ENCODE peak calls at places on chromosome X, in six cellular contexts. One of them, this sample, is unnamed.

GRCh38 chrX:69069876-69070275 is 95.4 kb downstream of the PJA1 start:
- DNase-seq in kidney tubule cell: no peak
- DNase-seq in activated naive CD8-positive, alpha-beta T cell treated with anti-CD3 and anti-CD28 coated beads, Interleukin-2, amount 50 U/mL, for 24 hours: no peak
- DNase-seq in fibroblast of the conjunctiva: no peak
- DNase-seq in body of pancreas: no peak
- DNase-seq in astrocyte of the hippocampus: no peak
- DNase-seq in this sample: no peak

GRCh38 chrX:69050051-69050785 is 115.0 kb downstream of the PJA1 start:
- DNase-seq in astrocyte of the hippocampus: no peak
- DNase-seq in kidney tubule cell: no peak
- DNase-seq in fibroblast of the conjunctiva: no peak
- DNase-seq in activated naive CD8-positive, alpha-beta T cell treated with anti-CD3 and anti-CD28 coated beads, Interleukin-2, amount 50 U/mL, for 24 hours: no peak
- DNase-seq in body of pancreas: no peak
- DNase-seq in this sample: no peak

GRCh38 chrX:9312922-9313867 is 151.7 kb upstream of the TBL1X start:
- DNase-seq in kidney tubule cell: peak
- DNase-seq in activated naive CD8-positive, alpha-beta T cell treated with anti-CD3 and anti-CD28 coated beads, Interleukin-2, amount 50 U/mL, for 24 hours: peak
- DNase-seq in astrocyte of the hippocampus: no peak
- DNase-seq in fibroblast of the conjunctiva: no peak
- DNase-seq in body of pancreas: peak
- DNase-seq in this sample: no peak

GRCh38 chrX:19462879-19463278 is 52.4 kb downstream of the MAP3K15 start:
- DNase-seq in fibroblast of the conjunctiva: no peak
- DNase-seq in astrocyte of the hippocampus: no peak
- DNase-seq in kidney tubule cell: no peak
- DNase-seq in body of pancreas: no peak
- DNase-seq in activated naive CD8-positive, alpha-beta T cell treated with anti-CD3 and anti-CD28 coated beads, Interleukin-2, amount 50 U/mL, for 24 hours: no peak
- DNase-seq in this sample: no peak

GRCh38 chrX:101206471-101206870 is 13.1 kb upstream of the DRP2 start:
- DNase-seq in astrocyte of the hippocampus: peak
- DNase-seq in body of pancreas: no peak
- DNase-seq in activated naive CD8-positive, alpha-beta T cell treated with anti-CD3 and anti-CD28 coated beads, Interleukin-2, amount 50 U/mL, for 24 hours: no peak
- DNase-seq in kidney tubule cell: peak
- DNase-seq in fibroblast of the conjunctiva: no peak
- DNase-seq in this sample: no peak

GRCh38 chrX:153924149-153924861 is 1.8 kb downstream of the ARHGAP4 start:
- DNase-seq in body of pancreas: no peak
- DNase-seq in kidney tubule cell: peak
- DNase-seq in activated naive CD8-positive, alpha-beta T cell treated with anti-CD3 and anti-CD28 coated beads, Interleukin-2, amount 50 U/mL, for 24 hours: no peak
- DNase-seq in fibroblast of the conjunctiva: peak
- DNase-seq in astrocyte of the hippocampus: no peak
- DNase-seq in this sample: peak

GRCh38 chrX:19303216-19303880 is 40.4 kb upstream of the PDHA1 start:
- DNase-seq in astrocyte of the hippocampus: peak
- DNase-seq in activated naive CD8-positive, alpha-beta T cell treated with anti-CD3 and anti-CD28 coated beads, Interleukin-2, amount 50 U/mL, for 24 hours: no peak
- DNase-seq in fibroblast of the conjunctiva: peak
- DNase-seq in kidney tubule cell: peak
- DNase-seq in body of pancreas: no peak
- DNase-seq in this sample: no peak

GRCh38 chrX:102846544-102847236 is 90.4 kb upstream of the RAB40AL start:
- DNase-seq in activated naive CD8-positive, alpha-beta T cell treated with anti-CD3 and anti-CD28 coated beads, Interleukin-2, amount 50 U/mL, for 24 hours: no peak
- DNase-seq in body of pancreas: no peak
- DNase-seq in astrocyte of the hippocampus: peak
- DNase-seq in fibroblast of the conjunctiva: no peak
- DNase-seq in kidney tubule cell: peak
- DNase-seq in this sample: no peak

GRCh38 chrX:86021652-86022289 is 25.6 kb downstream of the CHM start:
- DNase-seq in astrocyte of the hippocampus: no peak
- DNase-seq in activated naive CD8-positive, alpha-beta T cell treated with anti-CD3 and anti-CD28 coated beads, Interleukin-2, amount 50 U/mL, for 24 hours: no peak
- DNase-seq in kidney tubule cell: no peak
- DNase-seq in fibroblast of the conjunctiva: no peak
- DNase-seq in body of pancreas: no peak
- DNase-seq in this sample: no peak

GRCh38 chrX:105458846-105459245 is 238.4 kb upstream of the TEX13A start:
- DNase-seq in activated naive CD8-positive, alpha-beta T cell treated with anti-CD3 and anti-CD28 coated beads, Interleukin-2, amount 50 U/mL, for 24 hours: no peak
- DNase-seq in body of pancreas: no peak
- DNase-seq in astrocyte of the hippocampus: peak
- DNase-seq in kidney tubule cell: no peak
- DNase-seq in fibroblast of the conjunctiva: no peak
- DNase-seq in this sample: no peak

GRCh38 chrX:139559383-139560042 is 29.0 kb downstream of the F9 start:
- DNase-seq in body of pancreas: peak
- DNase-seq in activated naive CD8-positive, alpha-beta T cell treated with anti-CD3 and anti-CD28 coated beads, Interleukin-2, amount 50 U/mL, for 24 hours: no peak
- DNase-seq in fibroblast of the conjunctiva: peak
- DNase-seq in astrocyte of the hippocampus: peak
- DNase-seq in kidney tubule cell: peak
- DNase-seq in this sample: no peak

GRCh38 chrX:44451056-44451455 is 91.6 kb downstream of the FUNDC1 start:
- DNase-seq in kidney tubule cell: no peak
- DNase-seq in body of pancreas: no peak
- DNase-seq in fibroblast of the conjunctiva: no peak
- DNase-seq in astrocyte of the hippocampus: peak
- DNase-seq in activated naive CD8-positive, alpha-beta T cell treated with anti-CD3 and anti-CD28 coated beads, Interleukin-2, amount 50 U/mL, for 24 hours: no peak
- DNase-seq in this sample: no peak

GRCh38 chrX:107602694-107603239 is 25.5 kb upstream of the PRPS1 start:
- DNase-seq in body of pancreas: no peak
- DNase-seq in kidney tubule cell: no peak
- DNase-seq in astrocyte of the hippocampus: no peak
- DNase-seq in fibroblast of the conjunctiva: no peak
- DNase-seq in activated naive CD8-positive, alpha-beta T cell treated with anti-CD3 and anti-CD28 coated beads, Interleukin-2, amount 50 U/mL, for 24 hours: no peak
- DNase-seq in this sample: no peak

GRCh38 chrX:74015379-74016019 is 288.5 kb upstream of the ZCCHC13 start:
- DNase-seq in kidney tubule cell: peak
- DNase-seq in astrocyte of the hippocampus: peak
- DNase-seq in activated naive CD8-positive, alpha-beta T cell treated with anti-CD3 and anti-CD28 coated beads, Interleukin-2, amount 50 U/mL, for 24 hours: peak
- DNase-seq in body of pancreas: peak
- DNase-seq in fibroblast of the conjunctiva: peak
- DNase-seq in this sample: no peak

GRCh38 chrX:7283741-7284140 is 135.8 kb upstream of the PUDP start:
- DNase-seq in fibroblast of the conjunctiva: no peak
- DNase-seq in body of pancreas: no peak
- DNase-seq in activated naive CD8-positive, alpha-beta T cell treated with anti-CD3 and anti-CD28 coated beads, Interleukin-2, amount 50 U/mL, for 24 hours: no peak
- DNase-seq in astrocyte of the hippocampus: no peak
- DNase-seq in kidney tubule cell: peak
- DNase-seq in this sample: no peak

GRCh38 chrX:100615015-100615414 is 21.6 kb downstream of the TSPAN6 start:
- DNase-seq in body of pancreas: peak
- DNase-seq in astrocyte of the hippocampus: peak
- DNase-seq in fibroblast of the conjunctiva: peak
- DNase-seq in kidney tubule cell: peak
- DNase-seq in activated naive CD8-positive, alpha-beta T cell treated with anti-CD3 and anti-CD28 coated beads, Interleukin-2, amount 50 U/mL, for 24 hours: no peak
- DNase-seq in this sample: no peak

GRCh38 chrX:153981771-153982533 is 9.4 kb downstream of the TMEM187 start:
- DNase-seq in activated naive CD8-positive, alpha-beta T cell treated with anti-CD3 and anti-CD28 coated beads, Interleukin-2, amount 50 U/mL, for 24 hours: peak
- DNase-seq in fibroblast of the conjunctiva: no peak
- DNase-seq in astrocyte of the hippocampus: no peak
- DNase-seq in body of pancreas: no peak
- DNase-seq in kidney tubule cell: no peak
- DNase-seq in this sample: no peak

GRCh38 chrX:23811135-23811781 is 28.3 kb downstream of the SAT1 start:
- DNase-seq in fibroblast of the conjunctiva: no peak
- DNase-seq in kidney tubule cell: no peak
- DNase-seq in body of pancreas: no peak
- DNase-seq in astrocyte of the hippocampus: no peak
- DNase-seq in activated naive CD8-positive, alpha-beta T cell treated with anti-CD3 and anti-CD28 coated beads, Interleukin-2, amount 50 U/mL, for 24 hours: no peak
- DNase-seq in this sample: no peak

GRCh38 chrX:119729408-119730201 is 28.8 kb upstream of the SOWAHD start:
- DNase-seq in fibroblast of the conjunctiva: peak
- DNase-seq in body of pancreas: peak
- DNase-seq in astrocyte of the hippocampus: peak
- DNase-seq in kidney tubule cell: peak
- DNase-seq in activated naive CD8-positive, alpha-beta T cell treated with anti-CD3 and anti-CD28 coated beads, Interleukin-2, amount 50 U/mL, for 24 hours: peak
- DNase-seq in this sample: no peak

GRCh38 chrX:135974279-135974856 is 580 bp upstream of the MMGT1 start:
- DNase-seq in activated naive CD8-positive, alpha-beta T cell treated with anti-CD3 and anti-CD28 coated beads, Interleukin-2, amount 50 U/mL, for 24 hours: peak
- DNase-seq in fibroblast of the conjunctiva: peak
- DNase-seq in kidney tubule cell: peak
- DNase-seq in body of pancreas: peak
- DNase-seq in astrocyte of the hippocampus: peak
- DNase-seq in this sample: peak

This sample was measured in nucleus accumbens.